ENCODE peak calls at places on chromosome 16, in ten cellular contexts. W, S, Y, I, V, L, B, U, F and D are unnamed samples.

GRCh38 chr16:88633684-88634140 is 4.7 kb upstream of the IL17C start:
- DNase-seq in Y (peak), U (peak), I (peak), W (peak), V (no peak), B (peak), F (no peak), S (no peak), L (peak), D (no peak)

GRCh38 chr16:89615596-89616090 is 2.2 kb downstream of the DPEP1 start:
- DNase-seq in W (no peak), U (no peak), S (no peak), V (no peak), F (no peak), Y (peak), B (no peak), I (no peak), L (no peak), D (no peak)

GRCh38 chr16:14199624-14200023 is 128.5 kb downstream of the MRTFB start:
- DNase-seq in U (no peak), L (peak), B (peak), V (no peak), Y (peak), S (no peak), F (no peak), I (no peak), W (no peak), D (no peak)

GRCh38 chr16:19844945-19845641 is 39.6 kb downstream of the GPRC5B start:
- DNase-seq in S (no peak), B (peak), Y (peak), W (no peak), U (no peak), V (no peak), L (peak), I (no peak), F (peak), D (no peak)

GRCh38 chr16:72066747-72067146 is 3.7 kb downstream of the HPR start:
- DNase-seq in V (no peak), B (peak), I (no peak), F (no peak), U (no peak), L (peak), S (peak), W (no peak), Y (peak), D (no peak)

GRCh38 chr16:31754998-31755615 is 118.5 kb upstream of the ZNF267 start:
- DNase-seq in F (no peak), I (no peak), L (peak), S (no peak), V (no peak), U (no peak), W (no peak), Y (no peak), B (no peak), D (no peak)

GRCh38 chr16:66859397-66860068 is 15.3 kb downstream of the CA7 start:
- DNase-seq in W (no peak), U (no peak), L (no peak), B (no peak), S (no peak), Y (no peak), V (no peak), F (no peak), I (no peak), D (no peak)

GRCh38 chr16:4601317-4602186 is 13.1 kb downstream of the UBALD1 start:
- DNase-seq in L (no peak), Y (peak), S (no peak), F (peak), W (no peak), U (no peak), I (no peak), V (peak), B (peak), D (peak)

GRCh38 chr16:59355704-59356103 is 621.6 kb upstream of the GOT2 start:
- DNase-seq in Y (no peak), I (no peak), B (no peak), V (no peak), F (no peak), U (no peak), W (no peak), S (no peak), L (no peak), D (no peak)

GRCh38 chr16:88628512-88628974 is 9.8 kb upstream of the IL17C start:
- DNase-seq in B (no peak), U (no peak), I (no peak), V (no peak), F (no peak), L (peak), W (no peak), S (no peak), Y (no peak), D (no peak)

GRCh38 chr16:29784901-29785500 is 5.5 kb upstream of the KIF22 start:
- DNase-seq in I (peak), B (peak), U (peak), Y (peak), L (peak), V (no peak), F (no peak), S (no peak), W (peak), D (no peak)

GRCh38 chr16:9437115-9437514 is 345.7 kb downstream of the HAPSTR1 start:
- DNase-seq in B (no peak), Y (no peak), U (no peak), F (no peak), L (no peak), V (no peak), W (no peak), I (no peak), S (no peak), D (no peak)

GRCh38 chr16:1308036-1308976 is 1.1 kb upstream of the UBE2I start:
- DNase-seq in I (no peak), W (no peak), F (no peak), B (peak), U (no peak), L (peak), S (no peak), Y (no peak), V (no peak), D (no peak)

GRCh38 chr16:22284637-22285515 is 12.3 kb upstream of the POLR3E start:
- DNase-seq in Y (peak), L (no peak), U (no peak), V (no peak), F (no peak), W (no peak), B (peak), S (no peak), I (no peak), D (no peak)